ENCODE peak calls at places on chromosomes 3 and 15, in nine cellular contexts. One of them, this sample, is unnamed.

GRCh38 chr3:100400424-100400781 is 486 bp downstream of the TOMM70 start:
- DNase-seq in lower lobe of right lung: no peak
- DNase-seq in stomach: no peak
- DNase-seq in right cardiac atrium: no peak
- DNase-seq in MM.1S: peak; percentile 30
- DNase-seq in right atrium auricular region: no peak
- DNase-seq in endothelial cell of umbilical vein: peak; percentile 57
- DNase-seq in neuronal stem cell: peak; percentile 20
- DNase-seq in heart left ventricle: no peak
- DNase-seq in this sample: peak; percentile 12

GRCh38 chr3:86234516-86235254 is 756.3 kb downstream of the VGLL3 start:
- DNase-seq in heart left ventricle: no peak
- DNase-seq in right atrium auricular region: no peak
- DNase-seq in endothelial cell of umbilical vein: no peak
- DNase-seq in lower lobe of right lung: no peak
- DNase-seq in MM.1S: peak; percentile 55
- DNase-seq in stomach: no peak
- DNase-seq in right cardiac atrium: no peak
- DNase-seq in neuronal stem cell: no peak
- DNase-seq in this sample: no peak

GRCh38 chr3:79040091-79040490 is 727.7 kb downstream of the ROBO1 start:
- DNase-seq in lower lobe of right lung: no peak
- DNase-seq in MM.1S: no peak
- DNase-seq in neuronal stem cell: no peak
- DNase-seq in right cardiac atrium: no peak
- DNase-seq in endothelial cell of umbilical vein: no peak
- DNase-seq in right atrium auricular region: no peak
- DNase-seq in stomach: no peak
- DNase-seq in heart left ventricle: no peak
- DNase-seq in this sample: no peak

GRCh38 chr3:150410311-150411105 is 2.4 kb downstream of the TSC22D2 start:
- DNase-seq in MM.1S: peak; percentile 60
- DNase-seq in neuronal stem cell: no peak
- DNase-seq in endothelial cell of umbilical vein: peak; percentile 46
- DNase-seq in right atrium auricular region: no peak
- DNase-seq in right cardiac atrium: peak; percentile 78
- DNase-seq in stomach: peak; percentile 46
- DNase-seq in lower lobe of right lung: peak; percentile 71
- DNase-seq in heart left ventricle: peak; percentile 47
- DNase-seq in this sample: no peak

GRCh38 chr3:18432752-18433151 is 7.6 kb upstream of the SATB1 start:
- DNase-seq in stomach: no peak
- DNase-seq in right cardiac atrium: no peak
- DNase-seq in MM.1S: no peak
- DNase-seq in lower lobe of right lung: no peak
- DNase-seq in neuronal stem cell: no peak
- DNase-seq in right atrium auricular region: no peak
- DNase-seq in endothelial cell of umbilical vein: no peak
- DNase-seq in heart left ventricle: no peak
- DNase-seq in this sample: no peak

GRCh38 chr3:72997421-72997961 is 880 bp downstream of the PPP4R2 start:
- DNase-seq in right cardiac atrium: no peak
- DNase-seq in right atrium auricular region: no peak
- DNase-seq in neuronal stem cell: peak; percentile 30
- DNase-seq in MM.1S: peak; percentile 69
- DNase-seq in stomach: no peak
- DNase-seq in lower lobe of right lung: no peak
- DNase-seq in heart left ventricle: no peak
- DNase-seq in endothelial cell of umbilical vein: peak; percentile 71
- DNase-seq in this sample: peak; percentile 39

GRCh38 chr3:99952306-99952705 is 134.6 kb downstream of the CMSS1 start:
- DNase-seq in right atrium auricular region: no peak
- DNase-seq in endothelial cell of umbilical vein: no peak
- DNase-seq in stomach: no peak
- DNase-seq in heart left ventricle: no peak
- DNase-seq in lower lobe of right lung: no peak
- DNase-seq in right cardiac atrium: no peak
- DNase-seq in MM.1S: no peak
- DNase-seq in neuronal stem cell: no peak
- DNase-seq in this sample: no peak

GRCh38 chr3:13023251-13024055 is 49.8 kb downstream of the IQSEC1 start:
- DNase-seq in neuronal stem cell: no peak
- DNase-seq in endothelial cell of umbilical vein: no peak
- DNase-seq in right atrium auricular region: no peak
- DNase-seq in heart left ventricle: no peak
- DNase-seq in lower lobe of right lung: peak; percentile 31
- DNase-seq in stomach: no peak
- DNase-seq in MM.1S: no peak
- DNase-seq in right cardiac atrium: peak; percentile 62
- DNase-seq in this sample: no peak

GRCh38 chr15:61034793-61035710 is 194.1 kb downstream of the RORA start:
- DNase-seq in heart left ventricle: no peak
- DNase-seq in stomach: no peak
- DNase-seq in endothelial cell of umbilical vein: no peak
- DNase-seq in neuronal stem cell: no peak
- DNase-seq in right atrium auricular region: no peak
- DNase-seq in lower lobe of right lung: no peak
- DNase-seq in MM.1S: no peak
- DNase-seq in right cardiac atrium: no peak
- DNase-seq in this sample: no peak

GRCh38 chr3:72223116-72223515 is 438.2 kb upstream of the PROK2 start:
- DNase-seq in lower lobe of right lung: no peak
- DNase-seq in heart left ventricle: no peak
- DNase-seq in stomach: no peak
- DNase-seq in right atrium auricular region: no peak
- DNase-seq in endothelial cell of umbilical vein: no peak
- DNase-seq in MM.1S: no peak
- DNase-seq in neuronal stem cell: no peak
- DNase-seq in right cardiac atrium: no peak
- DNase-seq in this sample: no peak

GRCh38 chr15:45585069-45585468 is 2.1 kb upstream of the BLOC1S6 start:
- DNase-seq in lower lobe of right lung: no peak
- DNase-seq in right cardiac atrium: no peak
- DNase-seq in right atrium auricular region: no peak
- DNase-seq in endothelial cell of umbilical vein: no peak
- DNase-seq in neuronal stem cell: no peak
- DNase-seq in stomach: no peak
- DNase-seq in MM.1S: no peak
- DNase-seq in heart left ventricle: no peak
- DNase-seq in this sample: no peak

GRCh38 chr15:50181983-50182232 is at the start of gene SLC27A2:
- DNase-seq in right cardiac atrium: peak; percentile 56
- DNase-seq in heart left ventricle: no peak
- DNase-seq in right atrium auricular region: no peak
- DNase-seq in stomach: peak; percentile 46
- DNase-seq in neuronal stem cell: peak; percentile 33
- DNase-seq in endothelial cell of umbilical vein: no peak
- DNase-seq in lower lobe of right lung: peak; percentile 64
- DNase-seq in MM.1S: no peak
- DNase-seq in this sample: peak; percentile 13

GRCh38 chr15:57017024-57017423 is 98.6 kb downstream of the TCF12 start:
- DNase-seq in MM.1S: no peak
- DNase-seq in neuronal stem cell: no peak
- DNase-seq in lower lobe of right lung: no peak
- DNase-seq in heart left ventricle: no peak
- DNase-seq in endothelial cell of umbilical vein: peak; percentile 44
- DNase-seq in stomach: no peak
- DNase-seq in right cardiac atrium: no peak
- DNase-seq in right atrium auricular region: no peak
- DNase-seq in this sample: no peak

GRCh38 chr15:57012557-57012956 is 94.1 kb downstream of the TCF12 start:
- DNase-seq in MM.1S: no peak
- DNase-seq in neuronal stem cell: no peak
- DNase-seq in stomach: no peak
- DNase-seq in lower lobe of right lung: no peak
- DNase-seq in endothelial cell of umbilical vein: no peak
- DNase-seq in right atrium auricular region: no peak
- DNase-seq in heart left ventricle: no peak
- DNase-seq in right cardiac atrium: no peak
- DNase-seq in this sample: no peak

GRCh38 chr15:57015360-57015759 is 96.9 kb downstream of the TCF12 start:
- DNase-seq in lower lobe of right lung: no peak
- DNase-seq in neuronal stem cell: no peak
- DNase-seq in right cardiac atrium: no peak
- DNase-seq in MM.1S: no peak
- DNase-seq in endothelial cell of umbilical vein: no peak
- DNase-seq in stomach: no peak
- DNase-seq in right atrium auricular region: no peak
- DNase-seq in heart left ventricle: no peak
- DNase-seq in this sample: no peak

GRCh38 chr15:57018151-57018550 is 99.7 kb downstream of the TCF12 start:
- DNase-seq in MM.1S: no peak
- DNase-seq in endothelial cell of umbilical vein: no peak
- DNase-seq in lower lobe of right lung: no peak
- DNase-seq in right atrium auricular region: no peak
- DNase-seq in neuronal stem cell: no peak
- DNase-seq in heart left ventricle: no peak
- DNase-seq in right cardiac atrium: no peak
- DNase-seq in stomach: no peak
- DNase-seq in this sample: no peak

DNA sequence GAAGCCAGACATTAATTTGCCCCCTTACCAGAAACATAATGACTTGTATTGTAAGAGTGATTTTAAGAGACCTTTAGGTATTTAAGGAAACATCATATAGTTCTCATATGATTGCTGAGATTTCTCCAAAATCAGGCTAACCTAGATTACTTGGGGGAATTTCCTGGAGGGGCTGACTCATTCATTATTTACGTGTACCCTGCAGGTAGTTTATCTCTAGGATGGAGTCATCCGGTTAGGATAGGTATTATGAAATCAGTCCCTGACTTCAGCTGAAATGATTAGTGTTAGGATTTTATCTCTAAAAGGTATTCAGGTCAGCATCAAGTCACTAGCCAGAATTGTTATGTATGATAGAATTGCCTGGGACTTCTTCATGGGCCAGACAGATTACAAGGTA is 97.5 kb downstream of the TCF12 start:
- DNase-seq in right cardiac atrium: no peak
- DNase-seq in right atrium auricular region: no peak
- DNase-seq in lower lobe of right lung: no peak
- DNase-seq in MM.1S: no peak
- DNase-seq in endothelial cell of umbilical vein: no peak
- DNase-seq in heart left ventricle: no peak
- DNase-seq in stomach: no peak
- DNase-seq in neuronal stem cell: no peak
- DNase-seq in this sample: no peak
- H3K27ac ChIP-seq in right cardiac atrium: no peak overlapping the region
- H3K27ac ChIP-seq in right atrium auricular region: no peak overlapping the region
- H3K27ac ChIP-seq in lower lobe of right lung: no peak overlapping the region
- H3K27ac ChIP-seq in MM.1S: no peak overlapping the region
- H3K27ac ChIP-seq in endothelial cell of umbilical vein: no peak overlapping the region
- H3K27ac ChIP-seq in heart left ventricle: no peak overlapping the region
- H3K27ac ChIP-seq in stomach: no peak overlapping the region
- H3K27ac ChIP-seq in neuronal stem cell: no peak overlapping the region
- H3K27ac ChIP-seq in this sample: no peak overlapping the region

GRCh38 chr3:96538186-96538585 is 276.2 kb upstream of the EPHA6 start:
- DNase-seq in lower lobe of right lung: no peak
- DNase-seq in endothelial cell of umbilical vein: no peak
- DNase-seq in right atrium auricular region: no peak
- DNase-seq in MM.1S: no peak
- DNase-seq in heart left ventricle: no peak
- DNase-seq in neuronal stem cell: no peak
- DNase-seq in right cardiac atrium: no peak
- DNase-seq in stomach: no peak
- DNase-seq in this sample: no peak
- H3K4me1 ChIP-seq in lower lobe of right lung: no peaks in the 10 kb centered on the region
- H3K4me1 ChIP-seq in endothelial cell of umbilical vein: no peaks in the 10 kb centered on the region
- H3K4me1 ChIP-seq in right atrium auricular region: no peaks in the 10 kb centered on the region
- H3K4me1 ChIP-seq in MM.1S: no peaks in the 10 kb centered on the region
- H3K4me1 ChIP-seq in heart left ventricle: no peaks in the 10 kb centered on the region
- H3K4me1 ChIP-seq in neuronal stem cell: no peaks in the 10 kb centered on the region
- H3K4me1 ChIP-seq in right cardiac atrium: no peaks in the 10 kb centered on the region
- H3K4me1 ChIP-seq in stomach: no peaks in the 10 kb centered on the region
- H3K4me1 ChIP-seq in this sample: no peaks in the 10 kb centered on the region

DNA sequence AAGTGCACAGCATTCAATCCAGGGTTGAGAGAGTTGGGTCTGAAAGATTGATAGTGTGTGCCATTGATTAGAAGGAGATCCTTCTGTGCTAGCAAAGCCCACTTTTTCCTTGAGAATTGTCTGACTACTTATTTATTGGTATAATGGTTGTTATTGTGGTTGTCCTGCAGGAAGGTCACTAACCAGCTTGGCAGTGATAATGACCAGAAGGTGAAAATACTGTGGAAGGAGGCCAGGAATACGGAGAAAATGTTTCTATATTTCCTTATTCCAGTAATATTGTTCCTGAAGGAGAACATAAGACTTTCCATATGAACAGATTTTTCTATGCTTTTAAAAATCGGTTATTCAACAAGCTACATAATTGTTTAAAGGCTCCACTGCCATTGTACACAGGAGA is 115.8 kb upstream of the CTDSPL start:
- DNase-seq in right atrium auricular region: no peak
- DNase-seq in lower lobe of right lung: no peak
- DNase-seq in right cardiac atrium: no peak
- DNase-seq in endothelial cell of umbilical vein: no peak
- DNase-seq in neuronal stem cell: no peak
- DNase-seq in heart left ventricle: no peak
- DNase-seq in stomach: no peak
- DNase-seq in MM.1S: no peak
- DNase-seq in this sample: no peak
- H3K27ac ChIP-seq in right atrium auricular region: no peak overlapping the region
- H3K27ac ChIP-seq in lower lobe of right lung: no peak overlapping the region
- H3K27ac ChIP-seq in right cardiac atrium: no peak overlapping the region
- H3K27ac ChIP-seq in endothelial cell of umbilical vein: no peak overlapping the region
- H3K27ac ChIP-seq in neuronal stem cell: no peak overlapping the region
- H3K27ac ChIP-seq in heart left ventricle: peak overlapping the region; percentile 28
- H3K27ac ChIP-seq in stomach: no peak overlapping the region
- H3K27ac ChIP-seq in MM.1S: no peak overlapping the region
- H3K27ac ChIP-seq in this sample: no peak overlapping the region

GRCh38 chr3:9703736-9704342 is at the start of gene CPNE9:
- DNase-seq in lower lobe of right lung: no peak
- DNase-seq in heart left ventricle: no peak
- DNase-seq in right atrium auricular region: no peak
- DNase-seq in endothelial cell of umbilical vein: no peak
- DNase-seq in neuronal stem cell: no peak
- DNase-seq in stomach: no peak
- DNase-seq in right cardiac atrium: no peak
- DNase-seq in MM.1S: no peak
- DNase-seq in this sample: no peak

GRCh38 chr3:9700536-9700935 is 3.1 kb upstream of the CPNE9 start:
- DNase-seq in heart left ventricle: no peak
- DNase-seq in MM.1S: no peak
- DNase-seq in right atrium auricular region: no peak
- DNase-seq in lower lobe of right lung: no peak
- DNase-seq in endothelial cell of umbilical vein: no peak
- DNase-seq in stomach: no peak
- DNase-seq in neuronal stem cell: no peak
- DNase-seq in right cardiac atrium: no peak
- DNase-seq in this sample: no peak

GRCh38 chr3:9703240-9703639 is 393 bp upstream of the CPNE9 start:
- DNase-seq in stomach: no peak
- DNase-seq in neuronal stem cell: no peak
- DNase-seq in MM.1S: no peak
- DNase-seq in right atrium auricular region: no peak
- DNase-seq in endothelial cell of umbilical vein: no peak
- DNase-seq in heart left ventricle: no peak
- DNase-seq in lower lobe of right lung: no peak
- DNase-seq in right cardiac atrium: no peak
- DNase-seq in this sample: no peak

GRCh38 chr3:9701006-9701405 is 2.6 kb upstream of the CPNE9 start:
- DNase-seq in heart left ventricle: no peak
- DNase-seq in endothelial cell of umbilical vein: no peak
- DNase-seq in right atrium auricular region: no peak
- DNase-seq in MM.1S: no peak
- DNase-seq in neuronal stem cell: no peak
- DNase-seq in right cardiac atrium: no peak
- DNase-seq in stomach: no peak
- DNase-seq in lower lobe of right lung: no peak
- DNase-seq in this sample: no peak

GRCh38 chr3:9701711-9702110 is 1.9 kb upstream of the CPNE9 start:
- DNase-seq in heart left ventricle: no peak
- DNase-seq in endothelial cell of umbilical vein: no peak
- DNase-seq in lower lobe of right lung: no peak
- DNase-seq in right cardiac atrium: no peak
- DNase-seq in MM.1S: no peak
- DNase-seq in right atrium auricular region: no peak
- DNase-seq in neuronal stem cell: no peak
- DNase-seq in stomach: no peak
- DNase-seq in this sample: no peak
- H3K4me1 ChIP-seq in heart left ventricle: peaks cover 5% of the 10 kb centered on the region
- H3K4me1 ChIP-seq in endothelial cell of umbilical vein: peaks cover 7% of the 10 kb centered on the region
- H3K4me1 ChIP-seq in lower lobe of right lung: peaks cover 12% of the 10 kb centered on the region
- H3K4me1 ChIP-seq in right cardiac atrium: peaks cover 7% of the 10 kb centered on the region
- H3K4me1 ChIP-seq in MM.1S: no peaks in the 10 kb centered on the region
- H3K4me1 ChIP-seq in right atrium auricular region: peaks cover 25% of the 10 kb centered on the region
- H3K4me1 ChIP-seq in neuronal stem cell: peaks cover 5% of the 10 kb centered on the region
- H3K4me1 ChIP-seq in stomach: peaks cover 16% of the 10 kb centered on the region
- H3K4me1 ChIP-seq in this sample: peaks cover 14% of the 10 kb centered on the region